ENCODE peak calls at places on chromosomes 16 and 17, in seven cellular contexts. H is pancreas, Z is body of pancreas, R is breast epithelium, O is PC-3, V is cardiac muscle cell, L is endodermal cell. A is an unnamed sample. For H3K4me1, the result is how much of the 10 kb centered on the place peaks cover.

GRCh38 chr16:81319221-81319912 is 4.6 kb downstream of the GAN start:
- DNase-seq in O (peak), Z (no peak), H (no peak), L (peak), R (no peak), V (peak), A (no peak)

GRCh38 chr17:14464741-14465140 is 163.9 kb downstream of the HS3ST3B1 start:
- DNase-seq in O (peak), V (no peak), R (no peak), L (no peak), H (no peak), Z (no peak), A (no peak)

GRCh38 chr17:41212524-41213169 is 13.8 kb upstream of the KRTAP9-2 start:
- DNase-seq in O (peak), R (no peak), Z (no peak), V (no peak), H (no peak), L (no peak), A (no peak)

GRCh38 chr16:49638696-49639629 is 216.9 kb downstream of the ZNF423 start:
- DNase-seq in H (no peak), O (no peak), V (peak), Z (no peak), L (peak), R (no peak), A (no peak)

GRCh38 chr17:39666601-39667261 is 1.5 kb upstream of the PNMT start:
- DNase-seq in O (no peak), Z (no peak), V (no peak), H (no peak), L (no peak), R (no peak), A (no peak)

GRCh38 chr17:81491761-81492160 is 20.8 kb downstream of the ACTG1 start:
- DNase-seq in V (no peak), L (no peak), Z (no peak), R (no peak), H (no peak), O (no peak), A (no peak)

GRCh38 chr17:48596000-48596734 is 2.6 kb upstream of the HOXB5 start:
- DNase-seq in H (no peak), R (no peak), V (no peak), L (peak), Z (no peak), O (no peak), A (no peak)

GRCh38 chr16:88306860-88307545 is 75.8 kb upstream of the ZNF469 start:
- DNase-seq in H (no peak), O (no peak), V (no peak), L (no peak), Z (no peak), R (no peak), A (no peak)

GRCh38 chr17:42179911-42180410 is 981 bp downstream of the KCNH4 start:
- DNase-seq in V (peak), H (peak), Z (peak), L (peak), R (no peak), O (no peak), A (no peak)

GRCh38 chr16:80477838-80478237 is 63.0 kb upstream of the DYNLRB2 start:
- DNase-seq in L (no peak), V (no peak), Z (no peak), R (no peak), H (no peak), O (no peak), A (no peak)

GRCh38 chr16:53370827-53371226 is 63.4 kb upstream of the RBL2 start:
- DNase-seq in R (no peak), H (no peak), L (no peak), Z (no peak), O (no peak), V (no peak), A (no peak)

GRCh38 chr17:76504117-76504516 is 2.9 kb upstream of the RHBDF2 start:
- DNase-seq in L (no peak), O (no peak), H (no peak), V (peak), Z (no peak), R (no peak), A (no peak)

GRCh38 chr17:17343160-17343735 is 40.1 kb downstream of the NT5M start:
- DNase-seq in L (peak), O (no peak), Z (no peak), V (no peak), H (no peak), R (peak), A (no peak)

GRCh38 chr17:38674013-38674748 is 576 bp downstream of the EPOP start:
- DNase-seq in H (peak), L (peak), Z (peak), O (no peak), R (no peak), V (peak), A (no peak)

GRCh38 chr16:69451166-69451565 is 26.7 kb downstream of the CYB5B start:
- DNase-seq in O (peak), H (no peak), L (no peak), V (no peak), Z (no peak), R (no peak), A (no peak)

GRCh38 chr17:7851438-7852261 is 3.2 kb upstream of the TMEM88 start:
- DNase-seq in O (peak), V (peak), R (peak), L (peak), H (peak), Z (peak), A (peak)

GRCh38 chr16:68361485-68361884 is 50.7 kb downstream of the PRMT7 start:
- DNase-seq in L (peak), H (no peak), V (no peak), Z (no peak), R (no peak), O (no peak), A (no peak)

GRCh38 chr17:15469260-15469659 is 1.8 kb upstream of the CDRT4 start:
- DNase-seq in R (no peak), H (no peak), L (no peak), Z (no peak), V (no peak), O (no peak), A (no peak)

GRCh38 chr16:69465083-69465721 is 40.8 kb downstream of the CYB5B start:
- DNase-seq in H (no peak), R (no peak), Z (peak), O (no peak), V (peak), L (no peak), A (no peak)

GRCh38 chr16:82034981-82035612 is at the start of gene HSD17B2:
- DNase-seq in Z (no peak), R (no peak), H (no peak), V (no peak), O (peak), L (peak), A (no peak)

GRCh38 chr16:55613578-55614333 is 42.0 kb upstream of the SLC6A2 start:
- DNase-seq in Z (no peak), H (no peak), V (no peak), L (no peak), O (no peak), R (no peak), A (no peak)

GRCh38 chr17:82400830-82401229 is 17.3 kb upstream of the HEXD start:
- DNase-seq in V (no peak), H (no peak), L (no peak), O (no peak), R (no peak), Z (no peak), A (no peak)

GRCh38 chr17:58373003-58373402 is 21.0 kb upstream of the SUPT4H1 start:
- DNase-seq in R (no peak), H (no peak), O (no peak), L (no peak), V (no peak), Z (no peak), A (no peak)

DNA sequence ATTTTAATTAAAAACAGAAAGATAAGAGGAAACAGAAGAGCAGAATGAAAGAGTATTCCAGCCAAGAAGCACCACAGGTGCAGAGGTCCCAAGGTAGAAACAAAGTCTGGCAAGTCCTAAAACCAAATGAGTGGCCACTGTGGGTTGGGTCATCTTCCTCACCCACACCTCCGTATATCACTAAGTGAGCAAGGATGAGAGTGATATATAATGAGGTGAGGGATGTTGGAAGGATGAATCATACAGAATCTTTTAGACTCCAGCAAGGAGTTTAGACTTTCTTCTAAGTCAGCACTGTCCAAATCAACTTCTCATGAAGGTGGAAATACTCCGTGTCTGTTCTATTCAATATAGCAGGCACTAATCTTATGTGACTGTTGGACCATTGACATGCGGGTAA is 70.8 kb downstream of the SHISA9 start:
- DNase-seq in O (no peak), V (no peak), H (no peak), L (no peak), R (no peak), Z (no peak), A (no peak)
- H3K4me1 ChIP-seq in O (under half), V (under half), H (under half), L (under half), R (under half), Z (under half), A (under half)

GRCh38 chr16:64449511-64449910 is 672.4 kb downstream of the CDH11 start:
- DNase-seq in Z (no peak), L (no peak), V (no peak), R (no peak), O (no peak), H (no peak), A (no peak)

GRCh38 chr16:64445649-64446048 is 676.2 kb downstream of the CDH11 start:
- DNase-seq in Z (no peak), R (no peak), L (peak), O (no peak), V (no peak), H (no peak), A (no peak)

GRCh38 chr16:64452446-64452845 is 669.4 kb downstream of the CDH11 start:
- DNase-seq in H (no peak), R (no peak), L (no peak), V (no peak), O (no peak), Z (no peak), A (no peak)

GRCh38 chr16:64453643-64454042 is 668.2 kb downstream of the CDH11 start:
- DNase-seq in R (no peak), Z (no peak), L (no peak), V (no peak), O (no peak), H (no peak), A (no peak)

GRCh38 chr16:64450170-64450569 is 671.7 kb downstream of the CDH11 start:
- DNase-seq in L (no peak), O (peak), Z (no peak), V (no peak), H (no peak), R (no peak), A (no peak)
- H3K4me3 ChIP-seq in L (no peak), O (no peak), Z (no peak), V (no peak), H (no peak), R (no peak), A (no peak)

DNA sequence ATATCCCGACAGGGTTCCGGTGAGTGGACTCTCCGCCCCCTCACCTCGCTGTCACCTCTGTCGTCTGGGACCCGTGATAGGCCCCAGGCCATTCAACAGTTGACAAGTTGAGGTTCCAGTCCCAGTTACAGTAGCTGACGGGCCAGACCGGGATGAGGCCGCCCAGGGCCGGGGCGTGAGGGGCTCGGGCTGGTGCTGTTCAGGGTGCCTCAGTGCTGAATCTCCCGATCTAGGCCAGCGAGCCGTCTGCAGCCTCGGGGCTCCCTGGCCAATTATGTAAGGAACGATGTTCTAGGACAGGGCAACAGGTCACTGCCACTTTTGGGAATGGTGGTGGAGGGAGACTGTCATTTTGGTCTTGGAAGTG is 693 bp downstream of the GABARAPL2 start:
- DNase-seq in R (no peak), Z (peak), O (no peak), L (peak), H (peak), V (peak), A (no peak)
- H3K4me1 ChIP-seq in R (under half), Z (under half), O (under half), L (under half), H (under half), V (under half), A (under half)

GRCh38 chr16:16022683-16023064 is 73.3 kb downstream of the ABCC1 start:
- DNase-seq in R (no peak), L (no peak), O (no peak), V (no peak), H (no peak), Z (no peak), A (no peak)
- H3K4me3 ChIP-seq in R (no peak), L (no peak), O (no peak), V (no peak), H (no peak), Z (no peak), A (no peak)

DNA sequence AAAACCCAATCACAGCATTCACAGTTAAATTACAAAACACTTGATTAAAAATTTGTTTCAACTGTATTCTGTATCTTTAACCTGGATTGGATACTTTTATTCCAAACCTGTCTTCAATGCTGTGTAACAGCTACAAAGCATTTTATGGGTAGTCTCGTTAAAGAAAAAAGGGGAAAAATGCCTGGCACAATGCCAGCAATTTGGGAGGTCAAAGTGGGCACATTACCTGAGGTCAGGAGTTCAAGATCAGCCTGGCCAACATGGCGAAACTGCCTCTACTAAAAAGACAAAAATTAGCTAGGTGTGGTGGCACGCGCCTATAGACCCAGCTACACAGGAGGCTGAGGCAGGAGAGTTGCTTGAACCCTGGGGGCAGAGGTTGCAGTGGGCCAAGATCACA is 4.0 kb downstream of the GNA13 start:
- DNase-seq in R (no peak), Z (no peak), H (no peak), L (peak), O (no peak), V (no peak), A (no peak)
- H3K4me1 ChIP-seq in R (under half), Z (under half), H (under half), L (under half), O (under half), V (under half), A (under half)

GRCh38 chr17:68103148-68103547 is 67.6 kb downstream of the KPNA2 start:
- DNase-seq in O (no peak), Z (no peak), H (no peak), V (no peak), L (no peak), R (no peak), A (no peak)
- H3K4me3 ChIP-seq in O (peak), Z (no peak), H (no peak), V (no peak), L (peak), R (peak), A (no peak)

GRCh38 chr16:75066861-75067447 is 49.6 kb downstream of the LDHD start:
- DNase-seq in H (no peak), R (no peak), O (no peak), V (no peak), L (no peak), Z (no peak), A (no peak)
- H3K4me1 ChIP-seq in H (under half), R (under half), O (under half), V (under half), L (under half), Z (under half), A (under half)

DNA sequence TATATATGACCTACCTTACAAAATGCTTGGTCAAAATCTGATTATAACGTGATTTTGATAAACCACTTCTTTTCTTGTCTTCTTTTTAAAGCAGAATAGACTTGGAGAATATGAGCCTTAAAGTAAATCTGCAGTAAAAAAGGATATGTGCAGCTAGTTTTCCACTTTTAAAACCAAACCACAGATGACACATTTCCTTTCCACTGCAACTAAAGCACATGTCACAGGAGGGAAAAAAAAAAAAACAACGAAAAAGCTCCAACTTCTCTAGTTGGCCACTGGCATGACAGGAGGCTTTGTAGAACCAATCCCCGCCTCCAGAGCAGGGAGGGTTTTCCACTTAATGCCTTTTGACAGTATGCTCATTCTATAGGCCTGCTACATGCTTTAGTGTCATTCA is at the start of gene EVI2A:
- DNase-seq in O (peak), L (no peak), Z (no peak), H (no peak), V (no peak), R (no peak), A (no peak)
- H3K4me3 ChIP-seq in O (no peak), L (no peak), Z (no peak), H (no peak), V (no peak), R (peak), A (no peak)

DNA sequence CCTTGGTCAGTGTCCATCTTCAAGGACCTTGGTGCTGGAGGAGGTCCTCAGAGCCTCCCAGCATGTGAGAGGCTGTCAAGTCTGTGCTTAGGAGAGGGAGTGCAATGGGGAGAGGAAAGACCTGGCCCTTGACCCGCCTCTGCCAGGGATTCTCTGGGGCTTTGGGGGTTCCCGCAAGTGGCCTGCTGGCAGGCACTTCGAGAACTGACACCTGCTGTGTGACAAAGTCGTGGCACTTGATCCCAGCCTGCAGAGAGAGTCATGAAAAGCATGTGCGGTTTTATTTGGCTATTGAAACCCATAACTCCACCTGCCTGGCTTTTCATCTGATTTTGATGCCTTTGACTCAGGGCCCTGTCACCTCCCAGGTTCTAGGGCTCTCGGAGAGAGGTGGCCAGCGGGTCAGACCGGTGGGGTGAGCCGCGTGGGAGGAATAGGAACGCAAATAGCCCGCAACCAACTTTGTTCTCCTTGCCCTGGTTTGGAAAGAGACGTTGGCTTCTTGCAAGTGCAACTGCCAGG is 42.8 kb upstream of the GSE1 start:
- DNase-seq in Z (no peak), O (peak), L (no peak), H (no peak), R (peak), V (no peak), A (no peak)
- H3K4me1 ChIP-seq in Z (half or more), O (under half), L (under half), H (under half), R (under half), V (half or more), A (under half)

A was measured in lung.